ENCODE peak calls at places on chromosomes 5 and 9, in eight cellular contexts. G is GM13976, X is GM10248, E is endothelial cell, T is A549, Z is adrenal gland, I is type B pancreatic cell, U is mucosa of descending colon. W is an unnamed sample.

GRCh38 chr9:124518116-124518515 is 10.9 kb upstream of the NR5A1 start:
- DNase-seq in U (no peak), Z (no peak), X (no peak), E (no peak), G (no peak), I (no peak), T (no peak), W (no peak)

GRCh38 chr5:144068926-144069325 is 101.5 kb downstream of the YIPF5 start:
- DNase-seq in T (no peak), I (no peak), U (no peak), G (no peak), Z (no peak), E (no peak), X (no peak), W (no peak)

GRCh38 chr5:32138839-32139493 is 35.2 kb downstream of the GOLPH3 start:
- DNase-seq in Z (peak; percentile 56), G (no peak), T (no peak), I (no peak), E (no peak), U (no peak), X (no peak), W (peak; percentile 94)

GRCh38 chr5:16508730-16509531 is 43.3 kb upstream of the ZNF622 start:
- DNase-seq in E (no peak), T (peak; percentile 12), Z (peak; percentile 20), X (no peak), U (peak; percentile 77), I (no peak), G (no peak), W (no peak)

GRCh38 chr9:26502311-26502710 is 390.3 kb downstream of the CAAP1 start:
- DNase-seq in U (no peak), T (no peak), G (no peak), E (peak; percentile 27), I (no peak), Z (no peak), X (no peak), W (no peak)

GRCh38 chr5:33588654-33589372 is 148.0 kb downstream of the TARS1 start:
- DNase-seq in U (peak; percentile 47), X (peak; percentile 24), E (peak; percentile 55), Z (no peak), G (no peak), T (peak; percentile 56), I (no peak), W (peak; percentile 67)

GRCh38 chr9:20442461-20443319 is 179.6 kb downstream of the MLLT3 start:
- DNase-seq in I (no peak), G (no peak), E (no peak), T (no peak), Z (no peak), X (no peak), U (no peak), W (no peak)

GRCh38 chr5:84272776-84273516 is 111.7 kb downstream of the EDIL3 start:
- DNase-seq in I (no peak), Z (no peak), U (no peak), T (no peak), G (no peak), E (no peak), X (no peak), W (no peak)

GRCh38 chr5:84249918-84250635 is 134.6 kb downstream of the EDIL3 start:
- DNase-seq in U (no peak), G (no peak), Z (no peak), T (peak; percentile 35), X (no peak), E (peak; percentile 6), I (no peak), W (no peak)

GRCh38 chr9:92561374-92562329 is 25.9 kb upstream of the ECM2 start:
- DNase-seq in I (no peak), T (no peak), Z (no peak), U (no peak), X (no peak), E (no peak), G (no peak), W (no peak)

GRCh38 chr9:92438900-92439526 is 14.7 kb upstream of the OMD start:
- DNase-seq in U (no peak), E (no peak), Z (no peak), G (no peak), T (peak; percentile 6), X (no peak), I (no peak), W (no peak)

GRCh38 chr5:142777108-142777507 is 6.9 kb downstream of the ARHGAP26 start:
- DNase-seq in T (no peak), I (no peak), Z (no peak), G (no peak), X (no peak), E (no peak), U (no peak), W (no peak)

GRCh38 chr5:98365126-98365525 is 408.3 kb upstream of the RGMB start:
- DNase-seq in I (no peak), Z (no peak), U (peak; percentile 57), E (no peak), T (no peak), G (no peak), X (no peak), W (no peak)

GRCh38 chr5:136213919-136214493 is 21.0 kb upstream of the SMIM32 start:
- DNase-seq in G (no peak), Z (no peak), X (no peak), I (no peak), U (no peak), T (no peak), E (no peak), W (no peak)

GRCh38 chr5:81301221-81302015 is at the start of gene ZCCHC9:
- DNase-seq in T (peak; percentile 95), U (peak; percentile 96), E (peak; percentile 90), G (peak; percentile 91), I (peak; percentile 91), X (peak; percentile 92), Z (peak; percentile 93), W (peak; percentile 97)
- TF ChIP-seq CTCF in T (no peak), U (no peak), E (no peak), G (no peak), I (peak; percentile 16), X (no peak), Z (peak; percentile 10), W (no peak)

DNA sequence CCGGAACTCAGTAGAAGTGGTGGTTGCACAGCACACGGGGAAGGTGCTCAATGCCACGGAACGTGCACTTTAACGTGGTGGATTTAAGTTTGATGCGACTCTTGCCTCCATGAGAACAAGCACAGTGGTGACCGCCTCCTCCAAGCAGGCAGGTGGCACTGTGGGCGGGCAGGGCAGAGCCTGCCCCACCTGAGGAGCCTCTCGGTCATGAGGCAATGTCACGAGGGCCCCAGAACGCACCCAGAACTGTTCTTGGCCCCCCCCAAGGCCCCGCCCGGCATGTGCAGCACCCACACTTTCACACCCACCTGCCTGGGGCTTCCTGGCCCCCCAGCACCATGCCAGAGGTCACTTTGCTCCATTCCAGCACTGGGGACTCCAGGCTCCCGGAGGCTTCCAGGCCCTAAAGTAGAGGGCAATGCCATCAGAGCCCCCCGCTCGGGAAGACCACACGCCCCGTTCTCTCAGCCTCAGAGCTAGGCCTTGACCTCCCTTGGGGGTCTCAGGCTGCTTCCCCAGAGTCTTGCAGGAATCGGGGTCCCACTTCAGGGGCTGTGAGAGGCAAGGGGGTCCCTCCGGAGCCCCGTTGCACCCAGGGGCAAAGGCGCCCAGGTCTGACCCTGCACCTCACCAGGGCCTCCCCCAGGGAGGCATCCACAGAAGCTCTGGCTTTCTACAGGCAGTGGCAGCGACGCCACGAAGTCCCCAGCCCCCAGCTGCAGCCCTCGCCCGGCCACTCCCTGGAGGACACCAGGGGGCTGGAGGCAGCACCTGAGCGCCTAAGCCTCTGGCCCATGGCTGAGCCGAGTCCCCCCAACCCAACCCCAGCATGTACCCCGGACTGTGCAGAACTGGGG is 14.0 kb downstream of the CCDC187 start:
- DNase-seq in I (no peak), X (no peak), U (no peak), E (no peak), G (no peak), Z (no peak), T (peak; percentile 54), W (no peak)
- TF ChIP-seq CTCF in I (no peak), X (no peak), U (no peak), E (no peak), G (no peak), Z (no peak), T (no peak), W (no peak)

GRCh38 chr5:10559883-10560282 is 4.0 kb upstream of the ANKRD33B start:
- DNase-seq in I (no peak), G (no peak), T (no peak), E (no peak), Z (no peak), U (no peak), X (no peak), W (no peak)
- TF ChIP-seq CTCF in I (no peak), G (no peak), T (no peak), E (no peak), Z (no peak), U (no peak), X (no peak), W (no peak)

DNA sequence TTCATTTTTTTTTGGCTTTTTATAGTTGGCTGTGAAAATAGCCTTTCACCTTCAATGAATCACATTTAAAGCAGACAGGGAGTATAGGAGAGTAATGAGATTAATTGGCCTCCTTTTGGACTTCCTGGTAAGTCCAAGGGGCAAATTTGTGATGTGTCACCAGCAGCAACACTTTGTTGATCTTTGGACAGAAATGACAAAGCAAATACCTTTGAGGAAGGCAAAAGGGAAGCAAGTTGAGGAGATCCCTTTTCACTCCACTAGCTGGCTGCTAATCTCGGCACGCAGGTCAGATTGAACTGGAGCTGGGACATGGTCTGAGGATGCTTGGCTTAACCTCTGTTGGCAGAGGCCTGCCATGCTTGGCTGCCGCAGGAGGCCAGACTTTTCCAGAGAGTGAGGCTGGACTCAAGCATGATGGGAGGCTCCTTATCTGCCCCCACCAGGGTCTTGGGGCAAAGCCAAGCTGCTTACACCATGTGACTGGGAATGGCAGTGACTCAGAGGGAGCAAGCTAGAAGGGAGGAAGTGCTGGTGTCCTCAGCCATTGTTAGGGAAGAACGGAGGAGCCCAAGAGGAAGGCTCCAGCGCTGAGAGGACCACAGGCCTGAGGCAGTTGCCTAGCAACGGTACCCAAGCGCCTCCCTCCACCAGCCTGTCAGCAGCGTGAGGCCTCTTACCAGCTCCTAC is 174.5 kb upstream of the MAP1B start:
- DNase-seq in G (no peak), Z (peak; percentile 54), U (peak; percentile 60), X (no peak), E (peak; percentile 11), I (no peak), T (peak; percentile 93), W (no peak)
- TF ChIP-seq CTCF in G (no peak), Z (no peak), U (no peak), X (no peak), E (no peak), I (no peak), T (no peak), W (no peak)

DNA sequence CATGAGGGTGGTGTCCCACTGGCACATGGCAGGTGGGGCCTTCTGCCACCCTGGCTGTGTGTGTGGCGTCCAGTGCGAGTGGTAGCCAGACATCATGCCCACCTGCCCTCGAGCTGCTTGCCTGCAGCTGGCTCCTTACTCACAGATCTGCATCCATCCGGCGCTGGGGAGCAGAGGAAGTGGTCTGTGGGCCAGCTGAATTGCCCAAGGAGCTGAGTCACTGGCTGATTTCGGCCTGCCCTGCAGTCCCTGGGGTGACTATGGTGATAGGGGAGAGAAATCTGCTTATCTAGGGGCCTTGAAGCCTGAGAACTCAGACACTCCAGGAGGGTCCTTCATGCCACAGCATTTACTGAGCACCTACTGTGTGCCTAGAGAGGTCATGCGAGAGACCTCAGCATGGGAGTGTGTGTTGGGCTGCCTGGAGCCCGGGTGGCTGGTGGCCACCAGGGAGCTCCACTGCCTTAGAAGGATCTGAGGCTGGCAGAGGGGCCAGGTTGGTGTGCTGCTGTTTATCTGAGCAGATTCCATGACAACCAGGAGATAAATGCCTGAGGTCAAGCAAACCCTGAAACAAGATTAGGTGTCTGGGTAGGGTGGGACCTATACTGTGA is 57.1 kb downstream of the SLC22A5 start:
- DNase-seq in T (peak; percentile 46), G (peak; percentile 68), U (peak; percentile 73), E (no peak), Z (peak; percentile 91), X (peak; percentile 67), I (no peak), W (peak; percentile 92)
- TF ChIP-seq CTCF in T (peak; percentile 20), G (peak; percentile 37), U (no peak), E (no peak), Z (peak; percentile 51), X (peak; percentile 62), I (no peak), W (peak; percentile 42)